ENCODE peak calls at places on chromosomes 3 and 15, in four cellular contexts. One of them, this sample, is unnamed.

GRCh38 chr3:48226959-48227358 is 3.7 kb downstream of the CAMP start:
- DNase-seq in HCT116: no peak
- DNase-seq in K562: no peak
- DNase-seq in HepG2: no peak
- DNase-seq in this sample: no peak

GRCh38 chr3:68854170-68854569 is 78.2 kb downstream of the TAFA4 start:
- DNase-seq in HCT116: no peak
- DNase-seq in K562: no peak
- DNase-seq in HepG2: no peak
- DNase-seq in this sample: no peak

GRCh38 chr3:167300210-167300609 is 79.9 kb downstream of the ZBBX start:
- DNase-seq in HCT116: no peak
- DNase-seq in K562: no peak
- DNase-seq in HepG2: no peak
- DNase-seq in this sample: no peak

GRCh38 chr3:66037330-66037985 is 1.3 kb downstream of the MAGI1 start:
- DNase-seq in HCT116: no peak
- DNase-seq in K562: no peak
- DNase-seq in HepG2: peak
- DNase-seq in this sample: peak

GRCh38 chr3:152069871-152070270 is 196.4 kb downstream of the SUCNR1 start:
- DNase-seq in HCT116: no peak
- DNase-seq in K562: no peak
- DNase-seq in HepG2: no peak
- DNase-seq in this sample: no peak

GRCh38 chr3:187360523-187361060 is 7.6 kb upstream of the RTP4 start:
- DNase-seq in HCT116: no peak
- DNase-seq in K562: no peak
- DNase-seq in HepG2: no peak
- DNase-seq in this sample: peak

GRCh38 chr3:183161552-183162345 is 785 bp downstream of the LAMP3 start:
- DNase-seq in HCT116: no peak
- DNase-seq in K562: no peak
- DNase-seq in HepG2: no peak
- DNase-seq in this sample: peak

GRCh38 chr3:65330072-65330471 is 642.3 kb upstream of the ADAMTS9 start:
- DNase-seq in HCT116: no peak
- DNase-seq in K562: no peak
- DNase-seq in HepG2: no peak
- DNase-seq in this sample: no peak

GRCh38 chr3:45041666-45042065 is 15.6 kb downstream of the CLEC3B start:
- DNase-seq in HCT116: no peak
- DNase-seq in K562: no peak
- DNase-seq in HepG2: no peak
- DNase-seq in this sample: no peak

GRCh38 chr15:78004919-78005634 is 72.4 kb downstream of the TBC1D2B start:
- DNase-seq in HCT116: no peak
- DNase-seq in K562: no peak
- DNase-seq in HepG2: no peak
- DNase-seq in this sample: no peak

GRCh38 chr3:55452886-55453285 is 34.2 kb downstream of the WNT5A start:
- DNase-seq in HCT116: no peak
- DNase-seq in K562: no peak
- DNase-seq in HepG2: no peak
- DNase-seq in this sample: no peak

GRCh38 chr3:135868801-135869200 is 96.7 kb upstream of the PPP2R3A start:
- DNase-seq in HCT116: no peak
- DNase-seq in K562: no peak
- DNase-seq in HepG2: no peak
- DNase-seq in this sample: no peak

GRCh38 chr3:112121577-112122547 is 11.2 kb downstream of the GCSAM start:
- DNase-seq in HCT116: no peak
- DNase-seq in K562: no peak
- DNase-seq in HepG2: no peak
- DNase-seq in this sample: no peak

GRCh38 chr15:48680841-48681240 is 35.3 kb upstream of the FBN1 start:
- DNase-seq in HCT116: no peak
- DNase-seq in K562: no peak
- DNase-seq in HepG2: no peak
- DNase-seq in this sample: no peak

GRCh38 chr3:45180051-45180450 is 33.9 kb upstream of the CDCP1 start:
- DNase-seq in HCT116: no peak
- DNase-seq in K562: no peak
- DNase-seq in HepG2: no peak
- DNase-seq in this sample: no peak

GRCh38 chr15:38362355-38362754 is 91.6 kb upstream of the FAM98B start:
- DNase-seq in HCT116: no peak
- DNase-seq in K562: no peak
- DNase-seq in HepG2: no peak
- DNase-seq in this sample: no peak

GRCh38 chr3:126540946-126541627 is 17.1 kb downstream of the CHST13 start:
- DNase-seq in HCT116: no peak
- DNase-seq in K562: peak
- DNase-seq in HepG2: no peak
- DNase-seq in this sample: no peak

DNA sequence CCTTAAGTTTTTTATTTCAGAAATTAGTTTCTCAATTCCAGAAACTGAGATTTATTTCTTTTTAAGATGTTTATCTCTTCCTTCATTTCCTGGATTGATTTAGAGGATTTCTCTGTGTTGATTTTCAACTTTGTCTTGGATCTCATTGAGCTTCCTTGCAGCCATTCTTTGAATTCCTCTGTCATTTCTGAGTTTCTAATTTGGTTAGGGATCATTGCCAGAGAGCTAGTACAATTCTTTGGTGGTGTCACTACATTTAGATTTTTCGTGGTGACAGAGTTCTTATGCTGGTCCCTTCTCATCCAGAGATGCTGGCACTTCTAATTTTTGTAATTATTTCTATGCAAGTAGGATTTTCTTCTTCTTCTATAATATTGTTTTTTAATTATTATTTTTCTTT is 691.1 kb upstream of the NAALADL2 start:
- DNase-seq in HCT116: no peak
- DNase-seq in K562: no peak
- DNase-seq in HepG2: no peak
- DNase-seq in this sample: no peak
- TF ChIP-seq ZNF274 in HCT116: no peak
- TF ChIP-seq ZNF274 in K562: no peak
- TF ChIP-seq ZNF274 in HepG2: no peak
- TF ChIP-seq ZNF274 in this sample: no peak

DNA sequence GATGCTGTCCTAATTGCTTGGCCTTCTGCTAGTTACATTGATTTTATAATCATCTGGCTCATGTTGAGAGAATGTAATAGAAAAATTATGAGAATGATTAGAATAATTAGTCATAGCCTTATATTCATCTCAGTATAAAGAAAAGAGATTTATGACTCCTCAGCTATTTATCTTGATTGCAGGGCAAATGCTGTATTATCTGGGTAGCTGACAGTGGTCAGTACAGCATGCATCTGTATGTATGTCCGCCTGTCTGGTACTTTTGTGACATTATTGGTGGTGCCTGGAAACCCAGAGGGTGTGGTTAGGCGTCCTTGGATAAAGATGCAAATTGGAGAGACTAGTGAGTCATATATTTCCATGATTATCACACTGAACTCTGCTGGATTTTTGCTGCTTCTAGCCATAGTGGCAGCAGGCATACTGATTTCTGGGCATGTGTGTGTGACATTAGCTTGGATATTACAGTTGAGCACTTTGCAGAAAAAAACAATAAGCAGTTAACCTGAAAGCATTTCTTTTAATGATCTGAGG is 120.7 kb downstream of the FEZF2 start:
- DNase-seq in HCT116: no peak
- DNase-seq in K562: no peak
- DNase-seq in HepG2: no peak
- DNase-seq in this sample: no peak
- TF ChIP-seq YY1 in HCT116: no peak
- TF ChIP-seq YY1 in K562: no peak
- TF ChIP-seq YY1 in HepG2: no peak
- TF ChIP-seq YY1 in this sample: no peak

GRCh38 chr3:51966016-51966415 is 1.2 kb downstream of the PCBP4 start:
- DNase-seq in HCT116: no peak
- DNase-seq in K562: no peak
- DNase-seq in HepG2: no peak
- DNase-seq in this sample: no peak
- H3K4me3 ChIP-seq in HCT116: no peak
- H3K4me3 ChIP-seq in K562: no peak
- H3K4me3 ChIP-seq in HepG2: no peak
- H3K4me3 ChIP-seq in this sample: no peak

GRCh38 chr15:57217716-57218598 is 158.3 kb upstream of the CGNL1 start:
- DNase-seq in HCT116: no peak
- DNase-seq in K562: no peak
- DNase-seq in HepG2: no peak
- DNase-seq in this sample: no peak
- TF ChIP-seq ZNF274 in HCT116: no peak
- TF ChIP-seq ZNF274 in K562: no peak
- TF ChIP-seq ZNF274 in HepG2: no peak
- TF ChIP-seq ZNF274 in this sample: no peak

DNA sequence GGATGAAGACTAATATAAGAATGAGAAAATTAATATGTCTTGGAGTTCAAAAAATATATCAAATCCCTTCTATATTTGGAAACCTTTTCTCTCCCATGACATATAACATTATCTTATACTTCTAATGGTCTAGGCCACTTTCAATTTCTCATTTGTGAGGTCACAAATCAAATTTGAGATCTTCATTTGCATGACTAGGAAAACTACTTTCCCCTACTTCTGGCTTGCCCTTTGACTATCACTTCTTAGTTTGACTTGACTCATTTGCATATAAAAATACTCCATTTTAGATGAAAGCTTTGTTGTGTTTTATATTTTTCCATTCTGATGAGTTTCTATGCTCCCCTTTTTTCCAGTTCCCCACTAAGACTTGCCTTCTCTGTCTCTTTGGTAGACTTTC is 598.6 kb upstream of the TBL1XR1 start:
- DNase-seq in HCT116: no peak
- DNase-seq in K562: no peak
- DNase-seq in HepG2: no peak
- DNase-seq in this sample: no peak
- TF ChIP-seq YY1 in HCT116: no peak
- TF ChIP-seq YY1 in K562: no peak
- TF ChIP-seq YY1 in HepG2: no peak
- TF ChIP-seq YY1 in this sample: no peak

GRCh38 chr3:122260206-122260605 is 64.8 kb upstream of the CSTA start:
- DNase-seq in HCT116: no peak
- DNase-seq in K562: no peak
- DNase-seq in HepG2: no peak
- DNase-seq in this sample: no peak
- H3K4me3 ChIP-seq in HCT116: no peak
- H3K4me3 ChIP-seq in K562: no peak
- H3K4me3 ChIP-seq in HepG2: no peak
- H3K4me3 ChIP-seq in this sample: no peak

This sample was measured in NT2/D1.